ENCODE peak calls at places on chromosomes 13 and 19, in four cellular contexts. One of them, this sample, is unnamed.

GRCh38 chr19:42066075-42066754 is 3.8 kb downstream of the GRIK5 start:
- DNase-seq in amygdala: no peak
- DNase-seq in T-helper 9 cell: no peak
- DNase-seq in activated T-cell treated with anti-CD3 and anti-CD28 coated beads for 1 hour: no peak
- DNase-seq in this sample: peak; percentile 56

GRCh38 chr19:4583961-4584669 is 24.6 kb upstream of the SEMA6B start:
- DNase-seq in T-helper 9 cell: no peak
- DNase-seq in amygdala: no peak
- DNase-seq in activated T-cell treated with anti-CD3 and anti-CD28 coated beads for 1 hour: no peak
- DNase-seq in this sample: peak; percentile 69

GRCh38 chr19:5128932-5129389 is 160.0 kb downstream of the KDM4B start:
- DNase-seq in amygdala: no peak
- DNase-seq in T-helper 9 cell: no peak
- DNase-seq in activated T-cell treated with anti-CD3 and anti-CD28 coated beads for 1 hour: no peak
- DNase-seq in this sample: peak; percentile 67

GRCh38 chr13:40077396-40078027 is 422.1 kb downstream of the COG6 start:
- DNase-seq in activated T-cell treated with anti-CD3 and anti-CD28 coated beads for 1 hour: no peak
- DNase-seq in amygdala: no peak
- DNase-seq in T-helper 9 cell: no peak
- DNase-seq in this sample: no peak

GRCh38 chr19:21328402-21328801 is 808 bp downstream of the ZNF708 start:
- DNase-seq in activated T-cell treated with anti-CD3 and anti-CD28 coated beads for 1 hour: no peak
- DNase-seq in T-helper 9 cell: no peak
- DNase-seq in amygdala: no peak
- DNase-seq in this sample: no peak

GRCh38 chr13:84037937-84038464 is 155.7 kb upstream of the SLITRK1 start:
- DNase-seq in activated T-cell treated with anti-CD3 and anti-CD28 coated beads for 1 hour: no peak
- DNase-seq in T-helper 9 cell: no peak
- DNase-seq in amygdala: no peak
- DNase-seq in this sample: peak; percentile 66

GRCh38 chr13:27573265-27573664 is 47.1 kb downstream of the LNX2 start:
- DNase-seq in amygdala: no peak
- DNase-seq in T-helper 9 cell: no peak
- DNase-seq in activated T-cell treated with anti-CD3 and anti-CD28 coated beads for 1 hour: no peak
- DNase-seq in this sample: no peak

GRCh38 chr13:70108276-70108845 is at the start of gene KLHL1:
- DNase-seq in activated T-cell treated with anti-CD3 and anti-CD28 coated beads for 1 hour: no peak
- DNase-seq in T-helper 9 cell: no peak
- DNase-seq in amygdala: no peak
- DNase-seq in this sample: no peak

GRCh38 chr19:3983936-3984583 is 1.2 kb downstream of the EEF2 start:
- DNase-seq in T-helper 9 cell: no peak
- DNase-seq in activated T-cell treated with anti-CD3 and anti-CD28 coated beads for 1 hour: no peak
- DNase-seq in amygdala: no peak
- DNase-seq in this sample: no peak

GRCh38 chr19:4455742-4456565 is 1.6 kb downstream of the UBXN6 start:
- DNase-seq in amygdala: no peak
- DNase-seq in activated T-cell treated with anti-CD3 and anti-CD28 coated beads for 1 hour: no peak
- DNase-seq in T-helper 9 cell: no peak
- DNase-seq in this sample: peak; percentile 77

GRCh38 chr19:51698296-51698695 is 5.2 kb downstream of the SPACA6 start:
- DNase-seq in activated T-cell treated with anti-CD3 and anti-CD28 coated beads for 1 hour: no peak
- DNase-seq in T-helper 9 cell: no peak
- DNase-seq in amygdala: no peak
- DNase-seq in this sample: no peak